ENCODE peak calls at places on chromosomes 7 and 10, in five cellular contexts. T is activated CD4-positive, CD25-positive, alpha-beta regulatory T cell; K is fibroblast of mammary gland; R is activated CD4-positive, alpha-beta T cell treated with anti-CD3 and anti-CD28 coated beads, Interleukin-2, amount 50 U/mL, for 1 hour; N is SW480. Q is an unnamed sample.

GRCh38 chr7:82605247-82605864 is 161.8 kb upstream of the CACNA2D1 start:
- DNase-seq in T (no peak), K (peak), N (peak), R (no peak), Q (no peak)

GRCh38 chr10:112755446-112756117 is 194.5 kb upstream of the TCF7L2 start:
- DNase-seq in R (no peak), N (no peak), K (no peak), T (no peak), Q (no peak)

GRCh38 chr10:5385224-5385623 is 19.4 kb downstream of the TUBAL3 start:
- DNase-seq in N (no peak), T (no peak), R (no peak), K (no peak), Q (no peak)

GRCh38 chr10:122475130-122475529 is 13.8 kb downstream of the HTRA1 start:
- DNase-seq in T (no peak), R (no peak), N (no peak), K (no peak), Q (no peak)

GRCh38 chr7:47470567-47471357 is 111.1 kb downstream of the TNS3 start:
- DNase-seq in N (peak), T (no peak), K (peak), R (no peak), Q (no peak)

GRCh38 chr7:148701414-148701813 is 2.7 kb downstream of the CUL1 start:
- DNase-seq in N (no peak), R (no peak), K (peak), T (no peak), Q (no peak)

GRCh38 chr7:65002972-65003585 is 3.4 kb downstream of the ERV3-1 start:
- DNase-seq in R (no peak), N (no peak), T (no peak), K (no peak), Q (no peak)

GRCh38 chr10:72069751-72070501 is 18.4 kb downstream of the SPOCK2 start:
- DNase-seq in R (no peak), K (no peak), N (no peak), T (no peak), Q (no peak)

GRCh38 chr7:51315393-51316261 is 982 bp downstream of the COBL start:
- DNase-seq in K (peak), N (peak), R (no peak), T (no peak), Q (no peak)

GRCh38 chr7:12674053-12674452 is 13.4 kb upstream of the ARL4A start:
- DNase-seq in K (no peak), T (no peak), R (no peak), N (no peak), Q (no peak)

GRCh38 chr7:8443871-8444756 is 10.7 kb downstream of the NXPH1 start:
- DNase-seq in K (peak), N (no peak), R (no peak), T (no peak), Q (no peak)

GRCh38 chr7:5291301-5291700 is 8.6 kb downstream of the SLC29A4 start:
- DNase-seq in K (no peak), N (no peak), R (no peak), T (no peak), Q (no peak)

GRCh38 chr7:12770227-12770975 is 83.0 kb downstream of the ARL4A start:
- DNase-seq in R (no peak), T (no peak), K (no peak), N (no peak), Q (no peak)

GRCh38 chr10:14416308-14416700 is 85.6 kb upstream of the FRMD4A start:
- DNase-seq in T (no peak), N (no peak), R (no peak), K (no peak), Q (no peak)

GRCh38 chr10:7649673-7650330 is 17.0 kb downstream of the ITIH5 start:
- DNase-seq in K (peak), R (no peak), T (no peak), N (peak), Q (no peak)

GRCh38 chr7:105685099-105685609 is 103.9 kb upstream of the EFCAB10 start:
- DNase-seq in K (no peak), N (no peak), R (no peak), T (no peak), Q (no peak)

GRCh38 chr7:22387583-22387982 is 30.6 kb upstream of the RAPGEF5 start:
- DNase-seq in K (peak), R (no peak), T (no peak), N (no peak), Q (no peak)

GRCh38 chr7:155257482-155258232 is 40.0 kb upstream of the INSIG1 start:
- DNase-seq in K (peak), N (peak), T (no peak), R (no peak), Q (no peak)

GRCh38 chr10:61302124-61302523 is 151.1 kb downstream of the TMEM26 start:
- DNase-seq in K (peak), R (no peak), N (no peak), T (no peak), Q (no peak)

GRCh38 chr10:75987610-75988009 is 556.2 kb downstream of the LRMDA start:
- DNase-seq in T (no peak), K (peak), N (peak), R (no peak), Q (no peak)

GRCh38 chr7:101602484-101603241 is 26.4 kb downstream of the MYL10 start:
- DNase-seq in T (peak), K (peak), R (peak), N (peak), Q (peak)

GRCh38 chr7:120272261-120272895 is 597 bp upstream of the KCND2 start:
- DNase-seq in T (no peak), K (peak), R (no peak), N (peak), Q (no peak)

GRCh38 chr10:58424176-58424575 is 39.0 kb downstream of the TFAM start:
- DNase-seq in N (no peak), T (no peak), K (no peak), R (no peak), Q (no peak)

GRCh38 chr7:31122649-31123058 is 70.5 kb downstream of the ADCYAP1R1 start:
- DNase-seq in K (peak), T (no peak), R (peak), N (peak), Q (peak)

GRCh38 chr7:30913821-30914515 is 2.3 kb downstream of the AQP1 start:
- DNase-seq in N (no peak), K (no peak), T (no peak), R (no peak), Q (no peak)

GRCh38 chr10:121570316-121570715 is 27.9 kb downstream of the FGFR2 start:
- DNase-seq in N (no peak), R (no peak), T (no peak), K (no peak), Q (no peak)

GRCh38 chr7:7816816-7817536 is 98.6 kb upstream of the RPA3 start:
- DNase-seq in R (no peak), N (no peak), K (no peak), T (no peak), Q (peak)

GRCh38 chr7:30785786-30786185 is 14.6 kb downstream of the MINDY4 start:
- DNase-seq in T (no peak), R (no peak), K (no peak), N (no peak), Q (no peak)

GRCh38 chr7:105861252-105861651 is 15.1 kb downstream of the ATXN7L1 start:
- DNase-seq in K (no peak), R (no peak), N (no peak), T (no peak), Q (no peak)

GRCh38 chr7:147584771-147585193 is 1005.8 kb upstream of the C7orf33 start:
- DNase-seq in N (no peak), T (no peak), R (no peak), K (no peak), Q (no peak)

GRCh38 chr7:36192050-36192824 is 39.2 kb downstream of the EEPD1 start:
- DNase-seq in R (no peak), K (peak), T (no peak), N (no peak), Q (no peak)

GRCh38 chr10:14648042-14648765 is 126.5 kb downstream of the FAM107B start:
- DNase-seq in R (peak), K (peak), T (peak), N (peak), Q (peak)

GRCh38 chr7:12127490-12127889 is 83.6 kb upstream of the TMEM106B start:
- DNase-seq in R (no peak), T (no peak), K (no peak), N (no peak), Q (no peak)

GRCh38 chr10:10917031-10917430 is 100.6 kb upstream of the CELF2 start:
- DNase-seq in N (no peak), K (no peak), R (no peak), T (no peak), Q (no peak)

GRCh38 chr10:77629775-77630565 is 7.6 kb downstream of the KCNMA1 start:
- DNase-seq in R (no peak), T (no peak), N (peak), K (no peak), Q (no peak)